ENCODE peak calls at places on chromosomes 3 and 15, in nine cellular contexts. One of them, this sample, is unnamed.

GRCh38 chr3:78895528-78895927 is 872.3 kb downstream of the ROBO1 start:
- DNase-seq in transverse colon: no peak
- DNase-seq in GM12891: no peak
- DNase-seq in astrocyte of the cerebellum: peak
- DNase-seq in NCI-H2081 treated with DMSO at 0.1 percent for 48 hours: no peak
- DNase-seq in SIG-M5: no peak
- DNase-seq in NCI-H1092: no peak
- DNase-seq in activated T-helper 1 cell treated with anti-CD3 and anti-CD28 coated beads, Interleukin-12 subunit alpha, Interleukin-12 subunit beta, Interleukin-2, Interleukin-4 antibody, amounts not matched to agents 30 ng/mL and 10 ng/mL and 1 ng/mL, durations not matched to agents 14 hours and 24 hours and 36 hours: no peak
- DNase-seq in H4: no peak
- DNase-seq in this sample: no peak

GRCh38 chr15:34436126-34436955 is 1.3 kb downstream of the GOLGA8A start:
- DNase-seq in H4: no peak
- DNase-seq in SIG-M5: no peak
- DNase-seq in transverse colon: no peak
- DNase-seq in astrocyte of the cerebellum: no peak
- DNase-seq in NCI-H1092: no peak
- DNase-seq in GM12891: peak
- DNase-seq in NCI-H2081 treated with DMSO at 0.1 percent for 48 hours: no peak
- DNase-seq in activated T-helper 1 cell treated with anti-CD3 and anti-CD28 coated beads, Interleukin-12 subunit alpha, Interleukin-12 subunit beta, Interleukin-2, Interleukin-4 antibody, amounts not matched to agents 30 ng/mL and 10 ng/mL and 1 ng/mL, durations not matched to agents 14 hours and 24 hours and 36 hours: peak
- DNase-seq in this sample: peak

GRCh38 chr3:17243616-17244015 is 358.9 kb downstream of the PLCL2 start:
- DNase-seq in GM12891: no peak
- DNase-seq in SIG-M5: no peak
- DNase-seq in NCI-H2081 treated with DMSO at 0.1 percent for 48 hours: no peak
- DNase-seq in NCI-H1092: no peak
- DNase-seq in H4: no peak
- DNase-seq in transverse colon: no peak
- DNase-seq in astrocyte of the cerebellum: no peak
- DNase-seq in activated T-helper 1 cell treated with anti-CD3 and anti-CD28 coated beads, Interleukin-12 subunit alpha, Interleukin-12 subunit beta, Interleukin-2, Interleukin-4 antibody, amounts not matched to agents 30 ng/mL and 10 ng/mL and 1 ng/mL, durations not matched to agents 14 hours and 24 hours and 36 hours: no peak
- DNase-seq in this sample: no peak

GRCh38 chr15:92385096-92385495 is 8.6 kb upstream of the ST8SIA2 start:
- DNase-seq in H4: no peak
- DNase-seq in NCI-H2081 treated with DMSO at 0.1 percent for 48 hours: no peak
- DNase-seq in GM12891: no peak
- DNase-seq in activated T-helper 1 cell treated with anti-CD3 and anti-CD28 coated beads, Interleukin-12 subunit alpha, Interleukin-12 subunit beta, Interleukin-2, Interleukin-4 antibody, amounts not matched to agents 30 ng/mL and 10 ng/mL and 1 ng/mL, durations not matched to agents 14 hours and 24 hours and 36 hours: no peak
- DNase-seq in SIG-M5: no peak
- DNase-seq in transverse colon: no peak
- DNase-seq in NCI-H1092: no peak
- DNase-seq in astrocyte of the cerebellum: no peak
- DNase-seq in this sample: no peak

GRCh38 chr3:184563941-184564684 is 2.5 kb downstream of the EPHB3 start:
- DNase-seq in NCI-H2081 treated with DMSO at 0.1 percent for 48 hours: no peak
- DNase-seq in activated T-helper 1 cell treated with anti-CD3 and anti-CD28 coated beads, Interleukin-12 subunit alpha, Interleukin-12 subunit beta, Interleukin-2, Interleukin-4 antibody, amounts not matched to agents 30 ng/mL and 10 ng/mL and 1 ng/mL, durations not matched to agents 14 hours and 24 hours and 36 hours: no peak
- DNase-seq in H4: no peak
- DNase-seq in transverse colon: no peak
- DNase-seq in SIG-M5: no peak
- DNase-seq in astrocyte of the cerebellum: no peak
- DNase-seq in NCI-H1092: no peak
- DNase-seq in GM12891: no peak
- DNase-seq in this sample: no peak

GRCh38 chr15:69578252-69578651 is 125.6 kb downstream of the RPLP1 start:
- DNase-seq in NCI-H2081 treated with DMSO at 0.1 percent for 48 hours: no peak
- DNase-seq in transverse colon: no peak
- DNase-seq in NCI-H1092: no peak
- DNase-seq in GM12891: no peak
- DNase-seq in astrocyte of the cerebellum: no peak
- DNase-seq in SIG-M5: no peak
- DNase-seq in H4: no peak
- DNase-seq in activated T-helper 1 cell treated with anti-CD3 and anti-CD28 coated beads, Interleukin-12 subunit alpha, Interleukin-12 subunit beta, Interleukin-2, Interleukin-4 antibody, amounts not matched to agents 30 ng/mL and 10 ng/mL and 1 ng/mL, durations not matched to agents 14 hours and 24 hours and 36 hours: no peak
- DNase-seq in this sample: no peak

GRCh38 chr3:64187065-64187959 is 38.0 kb downstream of the PRICKLE2 start:
- DNase-seq in NCI-H2081 treated with DMSO at 0.1 percent for 48 hours: no peak
- DNase-seq in NCI-H1092: no peak
- DNase-seq in activated T-helper 1 cell treated with anti-CD3 and anti-CD28 coated beads, Interleukin-12 subunit alpha, Interleukin-12 subunit beta, Interleukin-2, Interleukin-4 antibody, amounts not matched to agents 30 ng/mL and 10 ng/mL and 1 ng/mL, durations not matched to agents 14 hours and 24 hours and 36 hours: no peak
- DNase-seq in astrocyte of the cerebellum: peak
- DNase-seq in SIG-M5: no peak
- DNase-seq in transverse colon: peak
- DNase-seq in GM12891: no peak
- DNase-seq in H4: peak
- DNase-seq in this sample: no peak

GRCh38 chr15:30992073-30992363 is 590 bp upstream of the MTMR10 start:
- DNase-seq in H4: peak
- DNase-seq in activated T-helper 1 cell treated with anti-CD3 and anti-CD28 coated beads, Interleukin-12 subunit alpha, Interleukin-12 subunit beta, Interleukin-2, Interleukin-4 antibody, amounts not matched to agents 30 ng/mL and 10 ng/mL and 1 ng/mL, durations not matched to agents 14 hours and 24 hours and 36 hours: no peak
- DNase-seq in SIG-M5: no peak
- DNase-seq in astrocyte of the cerebellum: no peak
- DNase-seq in NCI-H2081 treated with DMSO at 0.1 percent for 48 hours: no peak
- DNase-seq in NCI-H1092: no peak
- DNase-seq in GM12891: no peak
- DNase-seq in transverse colon: no peak
- DNase-seq in this sample: peak

GRCh38 chr3:69182588-69183299 is 60.3 kb upstream of the LMOD3 start:
- DNase-seq in H4: peak
- DNase-seq in NCI-H2081 treated with DMSO at 0.1 percent for 48 hours: no peak
- DNase-seq in activated T-helper 1 cell treated with anti-CD3 and anti-CD28 coated beads, Interleukin-12 subunit alpha, Interleukin-12 subunit beta, Interleukin-2, Interleukin-4 antibody, amounts not matched to agents 30 ng/mL and 10 ng/mL and 1 ng/mL, durations not matched to agents 14 hours and 24 hours and 36 hours: no peak
- DNase-seq in SIG-M5: no peak
- DNase-seq in NCI-H1092: no peak
- DNase-seq in GM12891: no peak
- DNase-seq in astrocyte of the cerebellum: peak
- DNase-seq in transverse colon: no peak
- DNase-seq in this sample: no peak

GRCh38 chr15:34122771-34123183 is 20.9 kb downstream of the PGBD4 start:
- DNase-seq in NCI-H1092: no peak
- DNase-seq in activated T-helper 1 cell treated with anti-CD3 and anti-CD28 coated beads, Interleukin-12 subunit alpha, Interleukin-12 subunit beta, Interleukin-2, Interleukin-4 antibody, amounts not matched to agents 30 ng/mL and 10 ng/mL and 1 ng/mL, durations not matched to agents 14 hours and 24 hours and 36 hours: no peak
- DNase-seq in GM12891: no peak
- DNase-seq in SIG-M5: no peak
- DNase-seq in H4: peak
- DNase-seq in NCI-H2081 treated with DMSO at 0.1 percent for 48 hours: no peak
- DNase-seq in transverse colon: no peak
- DNase-seq in astrocyte of the cerebellum: peak
- DNase-seq in this sample: no peak

GRCh38 chr15:65333863-65334262 is 29.4 kb downstream of the RNU5B-1 start:
- DNase-seq in transverse colon: no peak
- DNase-seq in GM12891: no peak
- DNase-seq in NCI-H1092: no peak
- DNase-seq in H4: no peak
- DNase-seq in NCI-H2081 treated with DMSO at 0.1 percent for 48 hours: no peak
- DNase-seq in SIG-M5: no peak
- DNase-seq in activated T-helper 1 cell treated with anti-CD3 and anti-CD28 coated beads, Interleukin-12 subunit alpha, Interleukin-12 subunit beta, Interleukin-2, Interleukin-4 antibody, amounts not matched to agents 30 ng/mL and 10 ng/mL and 1 ng/mL, durations not matched to agents 14 hours and 24 hours and 36 hours: no peak
- DNase-seq in astrocyte of the cerebellum: no peak
- DNase-seq in this sample: no peak

GRCh38 chr3:32238027-32238815 is at the start of gene CMTM8:
- DNase-seq in GM12891: peak
- DNase-seq in SIG-M5: no peak
- DNase-seq in NCI-H1092: peak
- DNase-seq in astrocyte of the cerebellum: no peak
- DNase-seq in H4: peak
- DNase-seq in NCI-H2081 treated with DMSO at 0.1 percent for 48 hours: no peak
- DNase-seq in transverse colon: peak
- DNase-seq in activated T-helper 1 cell treated with anti-CD3 and anti-CD28 coated beads, Interleukin-12 subunit alpha, Interleukin-12 subunit beta, Interleukin-2, Interleukin-4 antibody, amounts not matched to agents 30 ng/mL and 10 ng/mL and 1 ng/mL, durations not matched to agents 14 hours and 24 hours and 36 hours: peak
- DNase-seq in this sample: peak

GRCh38 chr15:72011291-72011940 is 106.5 kb downstream of the MYO9A start:
- DNase-seq in NCI-H2081 treated with DMSO at 0.1 percent for 48 hours: no peak
- DNase-seq in H4: no peak
- DNase-seq in astrocyte of the cerebellum: no peak
- DNase-seq in activated T-helper 1 cell treated with anti-CD3 and anti-CD28 coated beads, Interleukin-12 subunit alpha, Interleukin-12 subunit beta, Interleukin-2, Interleukin-4 antibody, amounts not matched to agents 30 ng/mL and 10 ng/mL and 1 ng/mL, durations not matched to agents 14 hours and 24 hours and 36 hours: no peak
- DNase-seq in SIG-M5: no peak
- DNase-seq in transverse colon: no peak
- DNase-seq in NCI-H1092: no peak
- DNase-seq in GM12891: no peak
- DNase-seq in this sample: no peak

GRCh38 chr3:127184870-127185216 is 8.1 kb upstream of the PRR23E start:
- DNase-seq in NCI-H1092: no peak
- DNase-seq in GM12891: no peak
- DNase-seq in H4: no peak
- DNase-seq in transverse colon: no peak
- DNase-seq in NCI-H2081 treated with DMSO at 0.1 percent for 48 hours: no peak
- DNase-seq in activated T-helper 1 cell treated with anti-CD3 and anti-CD28 coated beads, Interleukin-12 subunit alpha, Interleukin-12 subunit beta, Interleukin-2, Interleukin-4 antibody, amounts not matched to agents 30 ng/mL and 10 ng/mL and 1 ng/mL, durations not matched to agents 14 hours and 24 hours and 36 hours: no peak
- DNase-seq in astrocyte of the cerebellum: no peak
- DNase-seq in SIG-M5: no peak
- DNase-seq in this sample: no peak

GRCh38 chr3:71754610-71755253 is 1.1 kb downstream of the GPR27 start:
- DNase-seq in H4: no peak
- DNase-seq in astrocyte of the cerebellum: no peak
- DNase-seq in NCI-H1092: no peak
- DNase-seq in SIG-M5: no peak
- DNase-seq in activated T-helper 1 cell treated with anti-CD3 and anti-CD28 coated beads, Interleukin-12 subunit alpha, Interleukin-12 subunit beta, Interleukin-2, Interleukin-4 antibody, amounts not matched to agents 30 ng/mL and 10 ng/mL and 1 ng/mL, durations not matched to agents 14 hours and 24 hours and 36 hours: no peak
- DNase-seq in NCI-H2081 treated with DMSO at 0.1 percent for 48 hours: no peak
- DNase-seq in transverse colon: no peak
- DNase-seq in GM12891: no peak
- DNase-seq in this sample: no peak

GRCh38 chr15:44300567-44300966 is 12.0 kb downstream of the GOLM2 start:
- DNase-seq in transverse colon: no peak
- DNase-seq in H4: no peak
- DNase-seq in activated T-helper 1 cell treated with anti-CD3 and anti-CD28 coated beads, Interleukin-12 subunit alpha, Interleukin-12 subunit beta, Interleukin-2, Interleukin-4 antibody, amounts not matched to agents 30 ng/mL and 10 ng/mL and 1 ng/mL, durations not matched to agents 14 hours and 24 hours and 36 hours: no peak
- DNase-seq in NCI-H1092: no peak
- DNase-seq in NCI-H2081 treated with DMSO at 0.1 percent for 48 hours: no peak
- DNase-seq in GM12891: no peak
- DNase-seq in astrocyte of the cerebellum: no peak
- DNase-seq in SIG-M5: no peak
- DNase-seq in this sample: peak

GRCh38 chr3:111871809-111872623 is 13.0 kb downstream of the PHLDB2 start:
- DNase-seq in activated T-helper 1 cell treated with anti-CD3 and anti-CD28 coated beads, Interleukin-12 subunit alpha, Interleukin-12 subunit beta, Interleukin-2, Interleukin-4 antibody, amounts not matched to agents 30 ng/mL and 10 ng/mL and 1 ng/mL, durations not matched to agents 14 hours and 24 hours and 36 hours: no peak
- DNase-seq in transverse colon: no peak
- DNase-seq in H4: no peak
- DNase-seq in SIG-M5: no peak
- DNase-seq in GM12891: no peak
- DNase-seq in NCI-H1092: no peak
- DNase-seq in astrocyte of the cerebellum: no peak
- DNase-seq in NCI-H2081 treated with DMSO at 0.1 percent for 48 hours: no peak
- DNase-seq in this sample: no peak

GRCh38 chr3:23810342-23811116 is 4.8 kb downstream of the UBE2E1 start:
- DNase-seq in H4: no peak
- DNase-seq in activated T-helper 1 cell treated with anti-CD3 and anti-CD28 coated beads, Interleukin-12 subunit alpha, Interleukin-12 subunit beta, Interleukin-2, Interleukin-4 antibody, amounts not matched to agents 30 ng/mL and 10 ng/mL and 1 ng/mL, durations not matched to agents 14 hours and 24 hours and 36 hours: peak
- DNase-seq in NCI-H2081 treated with DMSO at 0.1 percent for 48 hours: no peak
- DNase-seq in NCI-H1092: peak
- DNase-seq in GM12891: peak
- DNase-seq in astrocyte of the cerebellum: no peak
- DNase-seq in transverse colon: peak
- DNase-seq in SIG-M5: no peak
- DNase-seq in this sample: peak

GRCh38 chr3:64533565-64534317 is 154.1 kb downstream of the ADAMTS9 start:
- DNase-seq in transverse colon: peak
- DNase-seq in astrocyte of the cerebellum: peak
- DNase-seq in activated T-helper 1 cell treated with anti-CD3 and anti-CD28 coated beads, Interleukin-12 subunit alpha, Interleukin-12 subunit beta, Interleukin-2, Interleukin-4 antibody, amounts not matched to agents 30 ng/mL and 10 ng/mL and 1 ng/mL, durations not matched to agents 14 hours and 24 hours and 36 hours: peak
- DNase-seq in GM12891: peak
- DNase-seq in H4: peak
- DNase-seq in NCI-H1092: peak
- DNase-seq in NCI-H2081 treated with DMSO at 0.1 percent for 48 hours: peak
- DNase-seq in SIG-M5: peak
- DNase-seq in this sample: peak

GRCh38 chr15:61849446-61849845 is 210.8 kb downstream of the VPS13C start:
- DNase-seq in NCI-H1092: no peak
- DNase-seq in GM12891: no peak
- DNase-seq in H4: no peak
- DNase-seq in astrocyte of the cerebellum: no peak
- DNase-seq in NCI-H2081 treated with DMSO at 0.1 percent for 48 hours: no peak
- DNase-seq in transverse colon: no peak
- DNase-seq in SIG-M5: no peak
- DNase-seq in activated T-helper 1 cell treated with anti-CD3 and anti-CD28 coated beads, Interleukin-12 subunit alpha, Interleukin-12 subunit beta, Interleukin-2, Interleukin-4 antibody, amounts not matched to agents 30 ng/mL and 10 ng/mL and 1 ng/mL, durations not matched to agents 14 hours and 24 hours and 36 hours: no peak
- DNase-seq in this sample: no peak

GRCh38 chr3:22894877-22895276 is 308.2 kb upstream of the UBE2E2 start:
- DNase-seq in NCI-H1092: no peak
- DNase-seq in NCI-H2081 treated with DMSO at 0.1 percent for 48 hours: no peak
- DNase-seq in astrocyte of the cerebellum: no peak
- DNase-seq in GM12891: no peak
- DNase-seq in SIG-M5: no peak
- DNase-seq in transverse colon: no peak
- DNase-seq in activated T-helper 1 cell treated with anti-CD3 and anti-CD28 coated beads, Interleukin-12 subunit alpha, Interleukin-12 subunit beta, Interleukin-2, Interleukin-4 antibody, amounts not matched to agents 30 ng/mL and 10 ng/mL and 1 ng/mL, durations not matched to agents 14 hours and 24 hours and 36 hours: no peak
- DNase-seq in H4: no peak
- DNase-seq in this sample: no peak

This sample was measured in RPMI8226.